ENCODE peak calls at places on chromosomes 13 and 19, in ten cellular contexts. M, H, Y, B, T, R, Q, F, E and O are unnamed samples.

GRCh38 chr13:64993514-64994164 is 2236.5 kb downstream of the PCDH9 start:
- DNase-seq in B (no peak), Q (no peak), H (no peak), F (no peak), M (no peak), T (no peak), Y (no peak), E (no peak), R (no peak), O (no peak)

GRCh38 chr19:30221176-30221575 is 151.0 kb upstream of the ZNF536 start:
- DNase-seq in Q (no peak), H (no peak), T (no peak), E (no peak), M (no peak), F (peak), R (no peak), Y (no peak), B (no peak), O (no peak)

GRCh38 chr13:27113436-27113835 is 58.2 kb downstream of the USP12 start:
- DNase-seq in H (no peak), Y (no peak), F (no peak), R (no peak), E (no peak), M (no peak), T (no peak), B (no peak), Q (no peak), O (no peak)

GRCh38 chr19:43639507-43640423 is at the start of gene CADM4:
- DNase-seq in F (peak), Y (peak), R (peak), M (peak), B (no peak), E (peak), T (peak), H (no peak), Q (peak), O (peak)

GRCh38 chr19:11437955-11438354 is 2.5 kb downstream of the PRKCSH start:
- DNase-seq in M (no peak), Y (no peak), R (no peak), E (no peak), Q (no peak), B (peak), F (no peak), T (no peak), H (no peak), O (no peak)

GRCh38 chr19:38265213-38265861 is 964 bp downstream of the SPINT2 start:
- DNase-seq in E (no peak), M (no peak), B (no peak), H (no peak), F (no peak), R (no peak), Y (no peak), Q (no peak), T (no peak), O (no peak)

GRCh38 chr19:10553087-10553667 is 9.5 kb downstream of the ATG4D start:
- DNase-seq in M (no peak), E (peak), F (no peak), R (no peak), Q (no peak), H (no peak), T (no peak), Y (no peak), B (no peak), O (no peak)

GRCh38 chr19:40362160-40362559 is 13.7 kb downstream of the PLD3 start:
- DNase-seq in B (no peak), Q (no peak), Y (no peak), F (no peak), R (no peak), H (no peak), E (no peak), T (no peak), M (no peak), O (no peak)

GRCh38 chr19:19721896-19722295 is 11.0 kb downstream of the ZNF14 start:
- DNase-seq in R (no peak), M (no peak), E (no peak), T (no peak), Y (no peak), B (no peak), Q (no peak), F (no peak), H (no peak), O (no peak)

GRCh38 chr19:21322528-21322927 is 6.7 kb downstream of the ZNF708 start:
- DNase-seq in B (no peak), E (no peak), R (no peak), H (no peak), M (no peak), T (no peak), Y (no peak), F (peak), Q (peak), O (no peak)

GRCh38 chr19:18317998-18318800 is 4.7 kb downstream of the LSM4 start:
- DNase-seq in E (no peak), Q (peak), F (no peak), H (no peak), B (no peak), M (peak), Y (no peak), T (no peak), R (no peak), O (no peak)

GRCh38 chr13:40613192-40613818 is 53.1 kb downstream of the FOXO1 start:
- DNase-seq in H (peak), Y (no peak), F (no peak), B (peak), M (peak), E (peak), T (no peak), R (peak), Q (no peak), O (no peak)

GRCh38 chr13:34900288-34900739 is 41.8 kb upstream of the NBEA start:
- DNase-seq in E (no peak), Y (no peak), F (no peak), H (no peak), B (no peak), Q (no peak), T (no peak), M (no peak), R (no peak), O (no peak)

GRCh38 chr13:32075150-32075851 is 43.7 kb downstream of the FRY start:
- DNase-seq in F (no peak), E (no peak), M (no peak), Y (no peak), R (no peak), Q (no peak), T (no peak), H (no peak), B (no peak), O (no peak)

GRCh38 chr13:37173214-37173613 is 67.8 kb upstream of the CSNK1A1L start:
- DNase-seq in Y (no peak), F (no peak), Q (no peak), E (no peak), R (no peak), M (no peak), T (no peak), B (no peak), H (no peak), O (no peak)

GRCh38 chr13:65965496-65965895 is 1264.6 kb downstream of the PCDH9 start:
- DNase-seq in E (no peak), B (no peak), F (no peak), R (no peak), H (no peak), Y (no peak), M (no peak), Q (no peak), T (no peak), O (no peak)

GRCh38 chr13:93752506-93752905 is 525.9 kb downstream of the GPC6 start:
- DNase-seq in M (no peak), R (no peak), H (no peak), T (no peak), Y (no peak), F (no peak), Q (peak), B (no peak), E (no peak), O (no peak)

GRCh38 chr13:47004022-47004421 is 107.2 kb upstream of the HTR2A start:
- DNase-seq in F (no peak), M (no peak), Y (no peak), H (no peak), E (no peak), R (no peak), B (no peak), Q (no peak), T (no peak), O (no peak)

GRCh38 chr13:73870970-73871935 is 263.0 kb downstream of the KLF12 start:
- DNase-seq in Q (no peak), R (peak), H (no peak), T (peak), Y (no peak), F (no peak), B (no peak), M (peak), E (no peak), O (no peak)

GRCh38 chr19:35571406-35571965 is 8.0 kb upstream of the ATP4A start:
- DNase-seq in Q (no peak), H (no peak), E (no peak), F (no peak), T (no peak), B (no peak), Y (no peak), M (no peak), R (no peak), O (no peak)

GRCh38 chr13:42283574-42283973 is 11.6 kb downstream of the AKAP11 start:
- DNase-seq in F (no peak), E (no peak), T (no peak), Y (peak), H (no peak), M (no peak), Q (no peak), B (no peak), R (no peak), O (no peak)